ENCODE peak calls at places on chromosome 6, in four cellular contexts. E, B, I and J are unnamed samples.

GRCh38 chr6:117272032-117272866 is 6.9 kb downstream of the VGLL2 start:
- DNase-seq in E (no peak), B (no peak), I (no peak), J (no peak)

GRCh38 chr6:54204921-54205511 is 93.8 kb downstream of the MLIP start:
- DNase-seq in B (no peak), I (no peak), E (no peak), J (no peak)

GRCh38 chr6:158783851-158784250 is 35.3 kb downstream of the EZR start:
- DNase-seq in B (no peak), E (no peak), I (no peak), J (no peak)

GRCh38 chr6:10740061-10740460 is 7.5 kb upstream of the TMEM14B start:
- DNase-seq in B (no peak), E (no peak), I (no peak), J (no peak)

GRCh38 chr6:43221046-43221773 is 8.1 kb downstream of the DNPH1 start:
- DNase-seq in I (no peak), B (no peak), E (no peak), J (no peak)

GRCh38 chr6:119495230-119495683 is 145.7 kb upstream of the MAN1A1 start:
- DNase-seq in I (peak), E (no peak), B (no peak), J (no peak)

GRCh38 chr6:40509163-40509562 is 78.0 kb downstream of the LRFN2 start:
- DNase-seq in B (no peak), E (no peak), I (no peak), J (no peak)

GRCh38 chr6:11785953-11786579 is 7.5 kb upstream of the ADTRP start:
- DNase-seq in B (peak), I (no peak), E (no peak), J (no peak)

GRCh38 chr6:32883789-32884188 is 29.8 kb downstream of the PSMB9 start:
- DNase-seq in B (no peak), E (no peak), I (no peak), J (no peak)

GRCh38 chr6:5645903-5646302 is 360.8 kb downstream of the NRN1 start:
- DNase-seq in I (no peak), E (no peak), B (no peak), J (no peak)

GRCh38 chr6:135637701-135638100 is 140.2 kb upstream of the AHI1 start:
- DNase-seq in B (no peak), I (no peak), E (no peak), J (no peak)

GRCh38 chr6:41578714-41579610 is 32.8 kb downstream of the FOXP4 start:
- DNase-seq in B (no peak), E (peak), I (peak), J (peak)

GRCh38 chr6:46734867-46735719 is at the start of gene PLA2G7:
- DNase-seq in E (no peak), B (no peak), I (peak), J (no peak)

GRCh38 chr6:38982470-38982869 is 66.1 kb upstream of the GLP1R start:
- DNase-seq in I (no peak), E (no peak), B (no peak), J (no peak)

GRCh38 chr6:30685157-30685976 is 1.1 kb downstream of the PPP1R18 start:
- DNase-seq in I (no peak), B (no peak), E (no peak), J (no peak)

GRCh38 chr6:127516676-127517273 is 2.4 kb downstream of the MTCL3 start:
- DNase-seq in I (peak), E (peak), B (no peak), J (peak)

GRCh38 chr6:157670466-157671186 is 152.4 kb upstream of the SNX9 start:
- DNase-seq in B (no peak), E (no peak), I (no peak), J (no peak)

GRCh38 chr6:36857325-36857724 is 17.3 kb downstream of the PPIL1 start:
- DNase-seq in E (no peak), B (no peak), I (no peak), J (no peak)

GRCh38 chr6:68502946-68503345 is 132.1 kb upstream of the ADGRB3 start:
- DNase-seq in E (no peak), B (no peak), I (no peak), J (no peak)

GRCh38 chr6:11961923-11962322 is 50.2 kb upstream of the HIVEP1 start:
- DNase-seq in B (no peak), E (no peak), I (no peak), J (no peak)

GRCh38 chr6:140320081-140320798 is 945.8 kb upstream of the CITED2 start:
- DNase-seq in B (no peak), E (no peak), I (no peak), J (no peak)

GRCh38 chr6:108561742-108562502 is 1.2 kb downstream of the FOXO3 start:
- DNase-seq in E (no peak), B (no peak), I (peak), J (no peak)

GRCh38 chr6:14458669-14459266 is 341.2 kb downstream of the CD83 start:
- DNase-seq in E (peak), B (no peak), I (no peak), J (no peak)

GRCh38 chr6:152863618-152864326 is 113.2 kb downstream of the VIP start:
- DNase-seq in B (peak), I (peak), E (peak), J (no peak)
- TF ChIP-seq NRF1 in B (no peak), I (no peak), E (no peak), J (no peak)

DNA sequence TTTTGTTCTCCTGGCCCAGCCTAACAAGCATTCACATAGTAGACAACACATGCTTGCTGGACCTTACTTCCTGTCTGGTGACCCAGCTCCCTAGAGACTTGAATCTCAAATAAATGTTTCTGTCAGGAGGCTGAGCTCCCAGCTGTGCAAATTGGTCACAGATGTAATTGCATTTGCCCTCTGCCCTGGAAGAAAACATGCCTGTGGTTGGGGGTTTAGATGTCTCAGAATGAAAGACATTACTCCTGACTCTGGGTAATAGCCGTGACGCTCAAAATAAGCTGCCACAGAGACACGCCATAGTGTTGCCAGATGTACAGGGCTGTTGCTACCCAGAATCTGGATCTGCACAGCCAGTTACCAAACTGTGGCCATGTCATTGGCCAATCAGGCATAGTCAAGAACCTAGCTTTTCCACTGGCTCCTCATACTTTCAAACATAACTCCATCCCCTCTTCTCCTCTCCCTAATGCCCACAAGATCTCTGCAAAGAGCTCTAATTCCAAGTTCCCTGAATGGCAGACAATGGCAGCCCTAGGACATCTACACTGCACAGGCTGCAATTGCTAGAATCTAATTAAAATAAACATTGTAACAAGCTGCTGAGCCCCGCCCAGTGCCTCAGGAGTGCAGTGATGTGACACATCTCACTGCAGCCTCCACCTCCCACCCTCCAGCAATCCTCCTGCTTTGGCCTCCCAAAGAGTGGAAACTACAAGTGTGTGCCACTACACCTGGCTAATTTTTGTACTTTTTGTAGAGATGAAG is 32.8 kb upstream of the GMPR start:
- DNase-seq in E (no peak), B (peak), I (peak), J (no peak)
- TF ChIP-seq NRF1 in E (no peak), B (no peak), I (no peak), J (no peak)

DNA sequence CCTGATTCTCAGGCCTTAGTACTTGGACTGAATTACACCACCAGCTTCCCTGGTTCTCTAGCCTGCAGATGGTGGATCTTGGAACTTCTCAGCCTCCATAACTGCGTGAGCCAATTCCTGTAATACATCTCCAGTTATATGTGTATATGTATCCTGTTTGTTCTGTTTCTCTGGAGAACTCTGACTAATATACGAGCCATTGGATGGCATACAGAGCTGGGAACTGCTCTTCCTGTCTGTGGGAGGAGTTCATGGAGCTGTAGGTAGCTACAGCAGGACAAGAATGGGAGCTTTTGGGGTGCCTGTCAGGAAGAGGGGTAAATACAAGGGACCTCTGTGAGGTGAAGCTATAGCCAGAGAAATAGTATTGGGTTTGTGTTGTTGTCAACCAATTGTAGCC is 41.2 kb downstream of the TMEM14A start:
- DNase-seq in B (no peak), E (no peak), I (no peak), J (no peak)
- TF ChIP-seq NRF1 in B (no peak), E (no peak), I (no peak), J (no peak)

GRCh38 chr6:111757342-111757741 is 115.9 kb downstream of the FYN start:
- DNase-seq in E (no peak), B (no peak), I (no peak), J (no peak)

GRCh38 chr6:111761783-111762312 is 111.4 kb downstream of the FYN start:
- DNase-seq in B (no peak), I (no peak), E (no peak), J (no peak)

GRCh38 chr6:111759413-111759835 is 113.8 kb downstream of the FYN start:
- DNase-seq in I (no peak), B (no peak), E (no peak), J (no peak)

GRCh38 chr6:111758608-111759293 is 114.5 kb downstream of the FYN start:
- DNase-seq in I (no peak), B (no peak), E (no peak), J (no peak)

DNA sequence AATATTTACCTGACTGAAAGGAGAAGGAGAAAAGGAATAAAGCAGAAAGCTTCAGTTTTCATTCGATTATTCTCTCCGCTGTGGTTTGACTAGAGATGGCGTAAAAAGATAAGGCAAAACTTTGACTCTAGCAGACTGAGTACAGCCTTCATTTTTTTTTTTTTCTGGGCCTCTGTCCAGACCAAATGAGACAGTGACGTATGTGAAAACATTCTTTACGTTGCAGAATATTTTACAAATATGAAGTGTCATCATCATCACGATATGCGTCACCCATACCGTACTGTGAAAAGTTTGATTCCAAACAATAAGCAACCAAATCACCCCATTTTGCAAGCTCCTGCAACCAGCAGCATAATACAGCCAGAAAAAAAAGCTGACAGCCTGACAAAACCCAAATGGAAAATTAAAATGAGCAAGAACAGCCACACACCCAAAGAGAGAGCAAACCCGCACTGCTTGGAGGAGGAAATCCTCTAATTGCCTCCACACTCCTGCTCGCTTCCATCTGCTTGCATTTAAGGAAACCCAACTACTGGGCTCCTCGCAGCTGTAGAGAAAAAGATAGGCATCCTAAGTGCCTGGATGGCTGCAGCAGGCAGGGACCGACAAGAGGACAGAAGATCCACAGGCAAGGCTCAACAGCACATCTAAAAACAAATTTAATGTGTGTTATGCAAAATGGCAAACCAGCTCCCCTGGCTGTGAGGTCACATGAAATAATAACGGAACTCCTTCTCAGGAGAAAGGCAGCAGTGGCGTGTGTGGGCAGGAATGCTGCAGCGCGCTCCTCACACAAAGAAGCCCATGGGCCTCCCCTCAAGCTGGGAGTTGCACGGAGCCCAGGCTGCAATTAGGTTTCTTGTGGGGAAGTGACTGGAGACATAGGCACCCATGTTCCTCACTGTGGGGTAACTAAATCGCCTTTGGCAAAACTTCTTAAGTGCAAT is 113.1 kb downstream of the FYN start:
- DNase-seq in E (no peak), B (no peak), I (peak), J (no peak)
- TF ChIP-seq NRF1 in E (no peak), B (no peak), I (no peak), J (no peak)